ENCODE peak calls at places on chromosome 9, in nine cellular contexts. One of them, this sample, is unnamed.

GRCh38 chr9:70392189-70392588 is 22.3 kb downstream of the KLF9 start:
- DNase-seq in AG09319: no peak
- DNase-seq in HuH-7.5: no peak
- DNase-seq in BE2C: peak
- DNase-seq in BJ: no peak
- DNase-seq in neural crest cell: no peak
- DNase-seq in KG1: no peak
- DNase-seq in LoVo: no peak
- DNase-seq in stimulated activated CD8-positive, alpha-beta memory T cell treated with anti-CD3 and anti-CD28 coated beads, Interleukin-2, amount 100 ng/mL, for 1 hour: no peak
- DNase-seq in this sample: no peak

GRCh38 chr9:123609844-123610243 is 253.8 kb downstream of the CRB2 start:
- DNase-seq in AG09319: no peak
- DNase-seq in HuH-7.5: no peak
- DNase-seq in BE2C: peak
- DNase-seq in BJ: no peak
- DNase-seq in neural crest cell: no peak
- DNase-seq in KG1: no peak
- DNase-seq in LoVo: no peak
- DNase-seq in stimulated activated CD8-positive, alpha-beta memory T cell treated with anti-CD3 and anti-CD28 coated beads, Interleukin-2, amount 100 ng/mL, for 1 hour: no peak
- DNase-seq in this sample: no peak

GRCh38 chr9:127833555-127833954 is 20.9 kb downstream of the ENG start:
- DNase-seq in AG09319: no peak
- DNase-seq in HuH-7.5: no peak
- DNase-seq in BE2C: no peak
- DNase-seq in BJ: peak
- DNase-seq in neural crest cell: no peak
- DNase-seq in KG1: no peak
- DNase-seq in LoVo: no peak
- DNase-seq in stimulated activated CD8-positive, alpha-beta memory T cell treated with anti-CD3 and anti-CD28 coated beads, Interleukin-2, amount 100 ng/mL, for 1 hour: no peak
- DNase-seq in this sample: no peak

GRCh38 chr9:2414465-2414864 is 207.1 kb upstream of the VLDLR start:
- DNase-seq in AG09319: no peak
- DNase-seq in HuH-7.5: no peak
- DNase-seq in BE2C: no peak
- DNase-seq in BJ: no peak
- DNase-seq in neural crest cell: no peak
- DNase-seq in KG1: no peak
- DNase-seq in LoVo: no peak
- DNase-seq in stimulated activated CD8-positive, alpha-beta memory T cell treated with anti-CD3 and anti-CD28 coated beads, Interleukin-2, amount 100 ng/mL, for 1 hour: no peak
- DNase-seq in this sample: no peak

GRCh38 chr9:129256959-129257713 is 79.1 kb upstream of the IER5L start:
- DNase-seq in AG09319: no peak
- DNase-seq in HuH-7.5: no peak
- DNase-seq in BE2C: peak
- DNase-seq in BJ: no peak
- DNase-seq in neural crest cell: no peak
- DNase-seq in KG1: no peak
- DNase-seq in LoVo: no peak
- DNase-seq in stimulated activated CD8-positive, alpha-beta memory T cell treated with anti-CD3 and anti-CD28 coated beads, Interleukin-2, amount 100 ng/mL, for 1 hour: no peak
- DNase-seq in this sample: no peak

GRCh38 chr9:70143394-70144130 is 99.9 kb downstream of the MAMDC2 start:
- DNase-seq in AG09319: no peak
- DNase-seq in HuH-7.5: no peak
- DNase-seq in BE2C: no peak
- DNase-seq in BJ: no peak
- DNase-seq in neural crest cell: no peak
- DNase-seq in KG1: no peak
- DNase-seq in LoVo: no peak
- DNase-seq in stimulated activated CD8-positive, alpha-beta memory T cell treated with anti-CD3 and anti-CD28 coated beads, Interleukin-2, amount 100 ng/mL, for 1 hour: no peak
- DNase-seq in this sample: no peak

GRCh38 chr9:106085479-106085878 is 391.1 kb downstream of the TMEM38B start:
- DNase-seq in AG09319: no peak
- DNase-seq in HuH-7.5: no peak
- DNase-seq in BE2C: no peak
- DNase-seq in BJ: no peak
- DNase-seq in neural crest cell: no peak
- DNase-seq in KG1: no peak
- DNase-seq in LoVo: no peak
- DNase-seq in stimulated activated CD8-positive, alpha-beta memory T cell treated with anti-CD3 and anti-CD28 coated beads, Interleukin-2, amount 100 ng/mL, for 1 hour: no peak
- DNase-seq in this sample: no peak

GRCh38 chr9:27162045-27162444 is 53.0 kb downstream of the TEK start:
- DNase-seq in AG09319: no peak
- DNase-seq in HuH-7.5: no peak
- DNase-seq in BE2C: no peak
- DNase-seq in BJ: peak
- DNase-seq in neural crest cell: no peak
- DNase-seq in KG1: no peak
- DNase-seq in LoVo: no peak
- DNase-seq in stimulated activated CD8-positive, alpha-beta memory T cell treated with anti-CD3 and anti-CD28 coated beads, Interleukin-2, amount 100 ng/mL, for 1 hour: no peak
- DNase-seq in this sample: no peak

GRCh38 chr9:107351382-107352045 is 68.4 kb downstream of the RAD23B start:
- DNase-seq in AG09319: no peak
- DNase-seq in HuH-7.5: no peak
- DNase-seq in BE2C: no peak
- DNase-seq in BJ: no peak
- DNase-seq in neural crest cell: no peak
- DNase-seq in KG1: no peak
- DNase-seq in LoVo: peak
- DNase-seq in stimulated activated CD8-positive, alpha-beta memory T cell treated with anti-CD3 and anti-CD28 coated beads, Interleukin-2, amount 100 ng/mL, for 1 hour: no peak
- DNase-seq in this sample: no peak

GRCh38 chr9:97362777-97363545 is 48.9 kb upstream of the TDRD7 start:
- DNase-seq in AG09319: no peak
- DNase-seq in HuH-7.5: no peak
- DNase-seq in BE2C: no peak
- DNase-seq in BJ: no peak
- DNase-seq in neural crest cell: no peak
- DNase-seq in KG1: no peak
- DNase-seq in LoVo: no peak
- DNase-seq in stimulated activated CD8-positive, alpha-beta memory T cell treated with anti-CD3 and anti-CD28 coated beads, Interleukin-2, amount 100 ng/mL, for 1 hour: no peak
- DNase-seq in this sample: no peak

GRCh38 chr9:128055222-128056040 is 11.7 kb downstream of the NAIF1 start:
- DNase-seq in AG09319: no peak
- DNase-seq in HuH-7.5: no peak
- DNase-seq in BE2C: no peak
- DNase-seq in BJ: no peak
- DNase-seq in neural crest cell: no peak
- DNase-seq in KG1: no peak
- DNase-seq in LoVo: no peak
- DNase-seq in stimulated activated CD8-positive, alpha-beta memory T cell treated with anti-CD3 and anti-CD28 coated beads, Interleukin-2, amount 100 ng/mL, for 1 hour: no peak
- DNase-seq in this sample: no peak

GRCh38 chr9:11269036-11269435 is 656.2 kb upstream of the PTPRD start:
- DNase-seq in AG09319: no peak
- DNase-seq in HuH-7.5: no peak
- DNase-seq in BE2C: no peak
- DNase-seq in BJ: no peak
- DNase-seq in neural crest cell: no peak
- DNase-seq in KG1: no peak
- DNase-seq in LoVo: no peak
- DNase-seq in stimulated activated CD8-positive, alpha-beta memory T cell treated with anti-CD3 and anti-CD28 coated beads, Interleukin-2, amount 100 ng/mL, for 1 hour: no peak
- DNase-seq in this sample: no peak

GRCh38 chr9:128969491-128969890 is 22.0 kb downstream of the NUP188 start:
- DNase-seq in AG09319: no peak
- DNase-seq in HuH-7.5: no peak
- DNase-seq in BE2C: no peak
- DNase-seq in BJ: no peak
- DNase-seq in neural crest cell: no peak
- DNase-seq in KG1: no peak
- DNase-seq in LoVo: no peak
- DNase-seq in stimulated activated CD8-positive, alpha-beta memory T cell treated with anti-CD3 and anti-CD28 coated beads, Interleukin-2, amount 100 ng/mL, for 1 hour: no peak
- DNase-seq in this sample: no peak

GRCh38 chr9:121826711-121827110 is 175.3 kb downstream of the DAB2IP start:
- DNase-seq in AG09319: no peak
- DNase-seq in HuH-7.5: no peak
- DNase-seq in BE2C: no peak
- DNase-seq in BJ: no peak
- DNase-seq in neural crest cell: no peak
- DNase-seq in KG1: no peak
- DNase-seq in LoVo: no peak
- DNase-seq in stimulated activated CD8-positive, alpha-beta memory T cell treated with anti-CD3 and anti-CD28 coated beads, Interleukin-2, amount 100 ng/mL, for 1 hour: no peak
- DNase-seq in this sample: no peak

GRCh38 chr9:120617637-120617979 is 37.6 kb upstream of the CDK5RAP2 start:
- DNase-seq in AG09319: no peak
- DNase-seq in HuH-7.5: no peak
- DNase-seq in BE2C: no peak
- DNase-seq in BJ: no peak
- DNase-seq in neural crest cell: no peak
- DNase-seq in KG1: no peak
- DNase-seq in LoVo: no peak
- DNase-seq in stimulated activated CD8-positive, alpha-beta memory T cell treated with anti-CD3 and anti-CD28 coated beads, Interleukin-2, amount 100 ng/mL, for 1 hour: no peak
- DNase-seq in this sample: no peak